ENCODE peak calls at places on chromosomes 5 and 9, in five cellular contexts. J, R, U, D and S are unnamed samples.

GRCh38 chr5:150484964-150485769 is 22.8 kb upstream of the NDST1 start:
- DNase-seq in R (no peak), D (no peak), J (no peak), U (peak; percentile 69), S (no peak)

GRCh38 chr5:81429986-81430385 is 36.1 kb upstream of the ACOT12 start:
- DNase-seq in D (no peak), U (no peak), J (no peak), R (no peak), S (no peak)

GRCh38 chr9:133423216-133423615 is 1.0 kb downstream of the ADAMTS13 start:
- DNase-seq in U (no peak), R (peak; percentile 36), J (no peak), D (peak; percentile 69), S (no peak)

GRCh38 chr9:134243778-134244467 is 79.6 kb upstream of the RNU6ATAC start:
- DNase-seq in D (peak; percentile 59), J (peak; percentile 50), U (no peak), R (peak; percentile 52), S (no peak)

GRCh38 chr5:174720612-174721521 is 3.5 kb upstream of the MSX2 start:
- DNase-seq in J (no peak), R (no peak), U (peak; percentile 80), D (no peak), S (no peak)

GRCh38 chr5:78783434-78784130 is 135.0 kb upstream of the LHFPL2 start:
- DNase-seq in D (no peak), U (no peak), R (no peak), J (no peak), S (no peak)

GRCh38 chr5:80187274-80187673 is 68.6 kb downstream of the SERINC5 start:
- DNase-seq in R (no peak), U (no peak), D (no peak), J (no peak), S (no peak)

GRCh38 chr5:78361226-78361993 is 993 bp downstream of the SCAMP1 start:
- DNase-seq in D (peak; percentile 78), U (peak; percentile 69), R (peak; percentile 63), J (peak; percentile 53), S (peak; percentile 60)

GRCh38 chr9:113446323-113446740 is 17.2 kb upstream of the RGS3 start:
- DNase-seq in U (peak; percentile 79), R (peak; percentile 67), D (peak; percentile 55), J (no peak), S (peak; percentile 33)

GRCh38 chr9:109498195-109499060 is at the start of gene PTPN3:
- DNase-seq in D (no peak), U (peak; percentile 46), R (no peak), J (peak; percentile 22), S (no peak)

GRCh38 chr5:96537386-96537785 is 104.3 kb upstream of the PCSK1 start:
- DNase-seq in D (peak; percentile 89), U (no peak), R (peak; percentile 90), J (no peak), S (peak; percentile 16)

GRCh38 chr9:113892861-113893491 is 16.9 kb downstream of the ZNF618 start:
- DNase-seq in R (no peak), U (no peak), D (peak; percentile 38), J (no peak), S (no peak)

GRCh38 chr5:64665243-64665642 is 25.1 kb upstream of the SHISAL2B start:
- DNase-seq in R (no peak), U (no peak), J (no peak), D (no peak), S (no peak)

GRCh38 chr5:68333649-68334549 is 118.3 kb downstream of the PIK3R1 start:
- DNase-seq in J (no peak), R (peak; percentile 78), D (peak; percentile 82), U (no peak), S (peak; percentile 85)

GRCh38 chr9:107323836-107324235 is 40.8 kb downstream of the RAD23B start:
- DNase-seq in J (no peak), R (no peak), U (no peak), D (no peak), S (no peak)

GRCh38 chr5:151570058-151570457 is 21.1 kb downstream of the FAT2 start:
- DNase-seq in R (no peak), J (no peak), D (no peak), U (no peak), S (no peak)

GRCh38 chr5:57408714-57409113 is 73.9 kb downstream of the ACTBL2 start:
- DNase-seq in D (peak; percentile 63), U (no peak), J (no peak), R (peak; percentile 77), S (peak; percentile 27)

GRCh38 chr9:89418882-89419641 is 78.9 kb downstream of the SEMA4D start:
- DNase-seq in D (no peak), J (peak; percentile 66), U (no peak), R (no peak), S (no peak)

GRCh38 chr9:27828908-27829307 is 255.6 kb upstream of the C9orf72 start:
- DNase-seq in J (no peak), R (no peak), D (no peak), U (no peak), S (no peak)

GRCh38 chr5:96609369-96609768 is 52.8 kb upstream of the CAST start:
- DNase-seq in U (no peak), D (no peak), R (peak; percentile 34), J (no peak), S (no peak)

GRCh38 chr9:14882118-14882517 is 28.1 kb downstream of the FREM1 start:
- DNase-seq in U (no peak), J (no peak), R (no peak), D (no peak), S (no peak)

GRCh38 chr5:124655943-124656459 is 90.4 kb downstream of the ZNF608 start:
- DNase-seq in R (peak; percentile 90), U (no peak), J (peak; percentile 80), D (peak; percentile 94), S (peak; percentile 80)

GRCh38 chr5:133457956-133458355 is 154.4 kb downstream of the FSTL4 start:
- DNase-seq in U (no peak), R (no peak), J (no peak), D (no peak), S (no peak)

GRCh38 chr5:107149243-107149642 is 521.5 kb downstream of the EFNA5 start:
- DNase-seq in R (no peak), D (no peak), J (no peak), U (no peak), S (no peak)

GRCh38 chr5:39140558-39141168 is 66.5 kb upstream of the RICTOR start:
- DNase-seq in J (no peak), U (no peak), R (no peak), D (peak; percentile 13), S (no peak)

GRCh38 chr5:89878140-89878570 is 531.4 kb downstream of the CETN3 start:
- DNase-seq in U (peak; percentile 4), D (peak; percentile 54), R (peak; percentile 98), J (no peak), S (peak; percentile 99)

GRCh38 chr5:10734832-10735231 is 26.2 kb downstream of the DAP start:
- DNase-seq in J (no peak), R (no peak), U (no peak), D (no peak), S (no peak)

GRCh38 chr5:33441241-33441844 is 578 bp downstream of the TARS1 start:
- DNase-seq in J (peak; percentile 24), R (no peak), D (peak; percentile 73), U (peak; percentile 74), S (peak; percentile 39)

GRCh38 chr5:1468247-1468612 is 23.0 kb upstream of the SLC6A3 start:
- DNase-seq in R (peak; percentile 34), D (no peak), J (no peak), U (peak; percentile 79), S (no peak)

GRCh38 chr9:136305822-136306690 is 2.2 kb upstream of the CCDC187 start:
- DNase-seq in U (no peak), R (no peak), D (no peak), J (no peak), S (no peak)

GRCh38 chr9:136625101-136626065 is 37.3 kb upstream of the EGFL7 start:
- DNase-seq in R (peak; percentile 73), U (peak; percentile 57), J (peak; percentile 91), D (peak; percentile 31), S (no peak)

DNA sequence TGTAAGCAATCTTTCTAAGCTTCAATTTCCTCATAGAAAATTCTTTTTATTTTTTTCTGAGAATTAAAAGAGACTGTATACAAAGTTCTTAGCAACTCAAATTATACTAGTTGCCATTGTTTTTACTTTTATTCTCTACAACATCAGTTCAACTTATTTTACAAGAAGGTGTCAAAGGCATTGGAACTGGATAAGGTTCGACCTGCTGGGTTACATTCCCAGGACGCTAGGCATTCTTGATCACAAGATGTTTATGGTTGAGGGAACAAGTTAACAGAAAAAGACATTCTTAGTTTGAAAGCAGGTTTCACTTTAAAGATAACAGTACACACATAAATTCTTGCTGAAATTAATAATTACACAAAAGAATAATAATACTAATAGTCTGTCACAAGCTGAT is 163.5 kb upstream of the SNX2 start:
- DNase-seq in U (peak; percentile 21), R (peak; percentile 39), J (no peak), D (no peak), S (no peak)
- H3K4me3 ChIP-seq in U (no peak overlapping the region), R (no peak overlapping the region), J (no peak overlapping the region), D (no peak overlapping the region), S (no peak overlapping the region)

GRCh38 chr5:127450046-127450445 is 67.4 kb upstream of the PRRC1 start:
- DNase-seq in U (no peak), J (no peak), D (no peak), R (no peak), S (no peak)
- TF ChIP-seq CTCF in U (no peak), J (no peak), D (no peak), R (no peak), S (no peak)

DNA sequence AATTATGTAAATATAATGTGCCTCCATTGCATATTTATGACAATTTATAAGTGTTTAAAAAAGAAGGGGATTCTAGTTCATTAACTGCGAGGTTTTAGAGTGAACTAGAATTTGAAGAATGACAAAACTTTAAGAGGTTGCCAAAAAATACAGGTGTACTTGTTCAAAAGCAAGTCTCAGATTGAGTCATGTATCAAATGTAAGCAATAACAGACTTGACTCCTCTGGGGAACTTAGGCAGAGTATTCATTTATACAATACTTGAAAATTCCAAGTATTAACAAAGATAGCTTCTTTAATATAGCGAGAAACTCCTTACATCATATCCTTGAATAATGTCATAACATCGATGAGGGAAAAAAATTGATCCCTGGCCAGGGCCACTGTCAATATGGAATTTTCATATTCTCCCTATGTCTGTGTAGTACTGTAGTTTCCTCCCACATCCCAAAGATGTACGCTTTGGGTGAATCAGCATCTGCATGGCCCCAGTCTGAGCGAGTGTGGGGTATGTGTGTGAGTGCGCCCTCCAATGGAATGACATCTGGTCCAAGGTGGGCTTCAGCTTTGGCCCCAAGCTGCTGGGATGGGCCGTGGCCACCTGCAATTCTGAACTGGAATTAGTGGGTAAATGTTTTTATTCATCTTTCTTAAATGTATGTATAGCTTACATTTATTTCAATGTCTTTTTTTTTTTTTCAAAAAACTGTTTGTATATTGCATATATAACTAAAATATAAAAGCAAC is 70.1 kb downstream of the RIC1 start:
- DNase-seq in U (no peak), R (peak; percentile 42), J (no peak), D (peak; percentile 83), S (peak; percentile 8)
- H3K4me3 ChIP-seq in U (no peak overlapping the region), R (no peak overlapping the region), J (no peak overlapping the region), D (no peak overlapping the region), S (no peak overlapping the region)

GRCh38 chr5:132237141-132237540 is 9.5 kb upstream of the P4HA2 start:
- DNase-seq in U (no peak), J (peak; percentile 3), D (peak; percentile 39), R (no peak), S (no peak)
- TF ChIP-seq CTCF in U (no peak), J (no peak), D (peak; percentile 12), R (peak; percentile 19), S (no peak)